ENCODE peak calls at places on chromosomes 6 and 20, in nine cellular contexts. W is pancreas, E is epithelial cell of esophagus, C is AG04450, M is astrocyte of the cerebellum, S is OCI-LY7, I is tibial artery, Z is GM06990, X is heart right ventricle. H is an unnamed sample.
A peak's percentile ranks its signal among the peaks of the same experiment; 100 is the strongest.

GRCh38 chr6:117137711-117138110 is 127.6 kb upstream of the VGLL2 start:
- DNase-seq in I (no peak), E (no peak), W (no peak), Z (no peak), C (no peak), S (no peak), X (peak; percentile 41), M (no peak), H (no peak)

GRCh38 chr6:96202571-96202970 is 186.8 kb downstream of the FUT9 start:
- DNase-seq in I (no peak), E (no peak), W (no peak), Z (no peak), M (no peak), S (no peak), C (no peak), X (no peak), H (no peak)

GRCh38 chr6:2751871-2752270 is 1.1 kb upstream of the MYLK4 start:
- DNase-seq in Z (no peak), I (no peak), S (no peak), W (no peak), X (no peak), C (no peak), E (no peak), M (no peak), H (no peak)

GRCh38 chr6:108564178-108564577 is 3.5 kb downstream of the FOXO3 start:
- DNase-seq in M (peak; percentile 93), X (no peak), I (no peak), W (no peak), S (no peak), E (peak; percentile 81), C (no peak), Z (peak; percentile 59), H (peak; percentile 97)

GRCh38 chr20:63116412-63117106 is 99.4 kb downstream of the YTHDF1 start:
- DNase-seq in C (no peak), E (no peak), S (no peak), W (no peak), I (no peak), Z (no peak), X (no peak), M (no peak), H (peak; percentile 13)

GRCh38 chr6:163387317-163387716 is 27.2 kb upstream of the QKI start:
- DNase-seq in S (no peak), M (no peak), I (no peak), E (peak; percentile 87), W (no peak), Z (no peak), X (no peak), C (no peak), H (peak; percentile 14)

GRCh38 chr6:1986454-1987243 is 258.8 kb downstream of the GMDS start:
- DNase-seq in W (no peak), X (no peak), E (no peak), Z (no peak), M (no peak), S (no peak), C (no peak), I (no peak), H (peak; percentile 49)

GRCh38 chr6:73491371-73491770 is 29.5 kb downstream of the EEF1A1 start:
- DNase-seq in Z (no peak), S (no peak), M (no peak), X (no peak), C (no peak), E (peak; percentile 7), W (no peak), I (no peak), H (no peak)

GRCh38 chr6:88144637-88145297 is 21.4 kb downstream of the CNR1 start:
- DNase-seq in W (no peak), M (no peak), E (no peak), S (no peak), Z (no peak), C (no peak), I (no peak), X (no peak), H (no peak)

GRCh38 chr20:43431120-43431519 is 26.6 kb upstream of the SRSF6 start:
- DNase-seq in X (no peak), W (no peak), Z (no peak), C (no peak), S (no peak), I (no peak), E (no peak), M (no peak), H (peak; percentile 10)

GRCh38 chr6:80332013-80332412 is 225.5 kb downstream of the BCKDHB start:
- DNase-seq in E (no peak), M (no peak), I (no peak), W (no peak), X (no peak), Z (no peak), S (no peak), C (no peak), H (no peak)

DNA sequence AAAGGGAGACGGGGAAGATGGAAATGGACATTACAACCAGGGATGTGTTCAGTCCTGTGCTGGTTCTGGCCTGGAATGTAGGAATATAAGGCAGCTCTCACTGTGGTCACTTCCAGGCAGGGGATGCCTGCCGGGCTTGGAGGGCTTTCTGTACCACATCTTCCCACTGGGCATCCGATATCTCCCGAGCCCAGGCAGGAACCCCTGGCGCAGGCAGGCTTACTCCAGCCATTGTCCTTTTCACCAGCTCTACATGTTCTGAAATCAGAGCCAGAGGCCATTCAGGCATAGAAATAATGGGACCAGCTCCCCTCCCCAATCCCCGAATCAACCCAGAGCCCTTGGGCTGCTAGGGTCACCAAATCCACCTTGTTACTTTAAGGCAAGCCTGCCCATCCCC is 1.4 kb downstream of the MEA1 start:
- DNase-seq in X (no peak), M (no peak), S (no peak), Z (no peak), W (no peak), C (no peak), I (no peak), E (no peak), H (no peak)
- H3K4me3 ChIP-seq in X (no peak overlapping the region), M (no peak overlapping the region), S (peak overlapping the region; percentile 86), Z (peak overlapping the region; percentile 67), W (no peak overlapping the region), C (peak overlapping the region; percentile 79), I (no peak overlapping the region), E (no peak overlapping the region), H (peak overlapping the region; percentile 81)

GRCh38 chr20:953742-954141 is 37.6 kb upstream of the ANGPT4 start:
- DNase-seq in X (no peak), S (no peak), Z (no peak), C (no peak), W (no peak), M (no peak), E (peak; percentile 28), I (no peak), H (no peak)
- TF ChIP-seq CTCF in X (peak; percentile 21), S (no peak), Z (no peak), C (peak; percentile 41), W (no peak), M (peak; percentile 28), E (peak; percentile 54), I (peak; percentile 32), H (no peak)

DNA sequence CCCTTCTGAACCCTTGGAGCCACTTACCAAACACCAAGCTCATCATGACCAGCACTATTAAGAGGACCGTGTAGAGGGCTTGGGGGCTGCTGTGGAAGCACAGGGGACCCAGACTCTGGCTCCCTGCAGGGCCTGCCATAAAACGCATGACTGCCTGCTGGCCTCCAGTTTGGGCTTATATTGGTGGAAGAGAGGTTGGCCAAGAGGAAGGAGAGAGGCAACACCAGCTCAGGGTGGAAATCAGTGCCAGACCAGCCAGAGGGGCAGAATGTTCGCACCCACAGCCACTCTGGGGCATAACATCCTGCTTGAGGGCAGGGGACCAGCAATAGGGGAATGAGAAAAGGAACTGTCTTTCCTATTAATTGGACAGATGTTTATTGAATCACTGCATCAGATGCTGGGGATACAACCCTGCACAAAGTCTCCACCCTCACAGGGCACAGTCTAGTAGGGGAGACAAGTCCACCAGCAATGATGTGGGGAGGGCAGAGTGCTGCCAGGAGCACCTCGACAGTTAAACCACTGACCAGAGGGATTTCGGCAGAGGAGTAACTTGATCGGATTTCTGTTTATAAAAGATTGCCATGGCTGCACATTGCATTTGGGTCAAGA is 534 bp downstream of the LY6G5C start:
- DNase-seq in C (no peak), I (no peak), X (no peak), E (no peak), W (no peak), M (no peak), Z (no peak), S (no peak), H (no peak)
- H3K4me3 ChIP-seq in C (peak overlapping the region; percentile 34), I (peak overlapping the region; percentile 49), X (peak overlapping the region; percentile 55), E (no peak overlapping the region), W (no peak overlapping the region), M (no peak overlapping the region), Z (no peak overlapping the region), S (no peak overlapping the region), H (peak overlapping the region; percentile 7)

GRCh38 chr20:2237059-2237458 is 58.7 kb upstream of the TGM3 start:
- DNase-seq in C (peak; percentile 67), W (no peak), X (peak; percentile 38), I (peak; percentile 48), S (no peak), M (peak; percentile 96), E (peak; percentile 98), Z (no peak), H (peak; percentile 97)
- TF ChIP-seq CTCF in C (no peak), W (no peak), X (no peak), I (peak; percentile 15), S (no peak), M (peak; percentile 21), E (peak; percentile 61), Z (no peak), H (peak; percentile 60)

DNA sequence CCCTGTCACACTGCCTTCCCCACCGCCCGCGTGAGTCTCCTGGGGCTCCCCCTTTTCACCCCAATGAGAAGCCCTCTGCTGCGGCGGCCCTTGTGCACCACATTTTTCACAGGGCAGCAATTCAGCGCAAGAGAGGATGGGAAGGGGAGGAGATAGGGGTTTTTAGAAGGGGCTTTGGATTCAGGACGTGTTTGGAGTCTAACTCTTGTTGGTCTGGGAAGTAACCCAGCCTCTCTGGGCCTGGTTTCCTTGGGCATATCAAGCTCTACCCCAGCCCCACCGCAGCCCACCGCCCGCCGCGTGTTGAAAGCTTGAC is 663 bp upstream of the ARFGEF3 start:
- DNase-seq in E (no peak), X (no peak), S (no peak), W (no peak), C (no peak), Z (no peak), I (no peak), M (no peak), H (no peak)
- H3K4me3 ChIP-seq in E (peak overlapping the region; percentile 41), X (peak overlapping the region; percentile 72), S (no peak overlapping the region), W (peak overlapping the region; percentile 43), C (peak overlapping the region; percentile 54), Z (peak overlapping the region; percentile 41), I (peak overlapping the region; percentile 44), M (peak overlapping the region; percentile 69), H (peak overlapping the region; percentile 58)

DNA sequence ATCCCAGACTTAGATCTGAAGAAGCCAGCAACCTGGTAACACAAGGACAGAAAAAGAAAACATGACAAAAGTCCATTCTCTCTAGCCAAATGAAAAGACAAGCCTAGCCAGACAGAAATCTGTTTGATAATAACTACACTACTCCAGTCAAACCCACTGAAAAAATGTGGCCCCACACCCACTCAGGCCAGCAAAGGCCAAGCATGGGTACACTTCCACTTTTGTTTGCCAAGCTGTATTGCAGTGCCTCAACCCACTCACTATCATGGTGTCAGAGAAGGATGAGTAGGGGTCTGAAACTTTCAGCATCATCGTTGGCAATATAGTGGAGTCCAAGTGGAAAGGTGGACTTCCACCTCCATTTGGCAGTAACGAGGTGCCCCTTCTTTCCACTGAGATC is 45.8 kb downstream of the EPM2A start:
- DNase-seq in I (no peak), C (no peak), W (no peak), X (no peak), S (no peak), Z (no peak), E (no peak), M (no peak), H (no peak)
- TF ChIP-seq CTCF in I (no peak), C (no peak), W (no peak), X (no peak), S (no peak), Z (no peak), E (no peak), M (no peak), H (no peak)

H was measured in fibroblast of the aortic adventitia.